ENCODE peak calls at places on chromosomes 6 and 20, in seven cellular contexts. Q is CD8-positive, alpha-beta memory T cell; S is left lung; A is BE2C; G is fibroblast of lung; P is mesendoderm; D is mucosa of descending colon. Z is an unnamed sample.

GRCh38 chr6:153644000-153644399 is 395.0 kb upstream of the OPRM1 start:
- DNase-seq in A (no peak), Q (no peak), P (no peak), G (no peak), S (no peak), D (no peak), Z (no peak)

GRCh38 chr6:42385339-42385738 is 66.4 kb downstream of the TRERF1 start:
- DNase-seq in D (no peak), P (no peak), S (no peak), A (no peak), Q (no peak), G (no peak), Z (no peak)

GRCh38 chr6:151877458-151877857 is 70.0 kb downstream of the ESR1 start:
- DNase-seq in A (no peak), G (no peak), S (no peak), P (no peak), Q (no peak), D (no peak), Z (no peak)

GRCh38 chr6:128979061-128979460 is 96.1 kb downstream of the LAMA2 start:
- DNase-seq in A (no peak), P (no peak), D (no peak), Q (no peak), S (no peak), G (peak; percentile 72), Z (no peak)

GRCh38 chr6:87243812-87244211 is 78.6 kb upstream of the SMIM8 start:
- DNase-seq in A (no peak), G (no peak), D (no peak), P (no peak), S (no peak), Q (no peak), Z (no peak)

GRCh38 chr20:6053776-6054688 is at the start of gene LRRN4:
- DNase-seq in G (no peak), Q (no peak), S (no peak), P (peak; percentile 94), D (no peak), A (no peak), Z (peak; percentile 10)

GRCh38 chr20:18188446-18188845 is 50.8 kb downstream of the KAT14 start:
- DNase-seq in G (peak; percentile 6), A (no peak), P (no peak), D (no peak), S (no peak), Q (no peak), Z (no peak)

GRCh38 chr6:24855389-24856245 is 56.9 kb upstream of the ARMH2 start:
- DNase-seq in A (peak; percentile 61), S (no peak), G (peak; percentile 81), P (peak; percentile 71), D (peak; percentile 79), Q (peak; percentile 43), Z (peak; percentile 10)

GRCh38 chr6:152734630-152735029 is 16.0 kb upstream of the VIP start:
- DNase-seq in D (no peak), P (no peak), S (no peak), A (no peak), Q (no peak), G (no peak), Z (no peak)

GRCh38 chr20:63441777-63442493 is 30.5 kb downstream of the KCNQ2 start:
- DNase-seq in A (peak; percentile 90), S (no peak), G (peak; percentile 8), Q (peak; percentile 20), D (peak; percentile 73), P (peak; percentile 76), Z (peak; percentile 77)

GRCh38 chr6:109172096-109172495 is 76.8 kb downstream of the CEP57L1 start:
- DNase-seq in G (no peak), D (no peak), Q (no peak), P (no peak), A (no peak), S (no peak), Z (no peak)

GRCh38 chr6:25311251-25311910 is 32.2 kb downstream of the CARMIL1 start:
- DNase-seq in S (no peak), A (no peak), G (peak; percentile 54), P (peak; percentile 63), Q (no peak), D (no peak), Z (peak; percentile 21)

GRCh38 chr20:56004611-56005388 is 519 bp downstream of the CBLN4 start:
- DNase-seq in P (peak; percentile 1), A (no peak), G (no peak), S (peak; percentile 71), Q (no peak), D (no peak), Z (no peak)

GRCh38 chr6:106608080-106608668 is 21.1 kb downstream of the RTN4IP1 start:
- DNase-seq in A (peak; percentile 43), D (peak; percentile 77), Q (no peak), G (peak; percentile 59), S (no peak), P (peak; percentile 88), Z (no peak)

GRCh38 chr6:54654376-54654775 is 192.2 kb upstream of the FAM83B start:
- DNase-seq in Q (no peak), D (no peak), A (no peak), P (no peak), S (no peak), G (no peak), Z (no peak)

GRCh38 chr6:147693185-147693584 is 184.7 kb downstream of the SAMD5 start:
- DNase-seq in S (no peak), P (no peak), Q (no peak), G (no peak), D (no peak), A (no peak), Z (no peak)

GRCh38 chr20:5535211-5535756 is 214.9 kb upstream of the SHLD1 start:
- DNase-seq in D (no peak), P (no peak), G (peak; percentile 97), S (no peak), Q (no peak), A (no peak), Z (peak; percentile 40)

DNA sequence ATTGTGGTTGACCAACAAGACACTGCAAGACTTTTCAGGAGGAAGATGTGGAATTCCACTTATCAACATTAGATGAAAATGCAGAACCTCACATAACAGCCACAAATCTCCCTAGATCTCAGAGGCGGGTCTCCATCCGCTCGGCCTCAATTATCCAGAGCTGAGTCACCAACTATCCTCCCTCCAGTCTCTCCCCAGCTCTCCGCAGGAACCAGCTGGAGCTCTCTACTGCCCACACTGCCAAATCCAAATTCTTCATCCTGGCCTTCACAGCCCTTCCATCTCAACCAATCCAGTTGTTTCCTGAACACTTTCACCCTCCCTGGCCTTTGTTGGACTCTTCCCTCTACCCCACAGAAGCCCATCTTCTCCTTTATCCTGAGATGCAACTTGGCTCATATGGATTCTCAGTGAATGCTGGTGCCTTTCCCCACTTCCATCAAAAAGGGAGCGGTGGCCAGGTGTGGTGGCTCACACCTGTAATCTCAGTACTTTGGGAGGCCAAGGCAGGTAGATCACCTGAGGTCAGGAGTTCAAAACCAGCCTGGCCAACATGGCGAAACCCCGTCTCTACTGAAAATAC is 3.5 kb upstream of the TGIF2 start:
- DNase-seq in D (no peak), G (no peak), S (no peak), Q (no peak), A (peak; percentile 45), P (peak; percentile 78), Z (peak; percentile 79)
- H3K4me3 ChIP-seq in D (no peak overlapping the region), G (no peak overlapping the region), S (no peak overlapping the region), Q (no peak overlapping the region), A (no peak overlapping the region), P (no peak overlapping the region), Z (no peak overlapping the region)

GRCh38 chr20:2865630-2866029 is 7.7 kb upstream of the PTPRA start:
- DNase-seq in D (no peak), G (no peak), A (no peak), P (peak; percentile 29), S (no peak), Q (peak; percentile 17), Z (no peak)
- H3K36me3 ChIP-seq in D (no peaks in the 10 kb centered on the region), G (peaks cover 17% of the 10 kb centered on the region), A (no peaks in the 10 kb centered on the region), P (no peaks in the 10 kb centered on the region), S (no peaks in the 10 kb centered on the region), Q (peaks cover 6% of the 10 kb centered on the region), Z (no peaks in the 10 kb centered on the region)

GRCh38 chr20:40939667-40940066 is 89.0 kb upstream of the TOP1 start:
- DNase-seq in P (no peak), S (no peak), D (no peak), G (no peak), Q (no peak), A (no peak), Z (no peak)

GRCh38 chr20:40943591-40943990 is 85.0 kb upstream of the TOP1 start:
- DNase-seq in S (no peak), P (peak; percentile 61), G (no peak), Q (no peak), A (no peak), D (no peak), Z (no peak)

GRCh38 chr20:40942015-40942414 is 86.6 kb upstream of the TOP1 start:
- DNase-seq in A (no peak), S (no peak), P (no peak), D (no peak), G (no peak), Q (no peak), Z (no peak)

GRCh38 chr20:40942775-40943174 is 85.8 kb upstream of the TOP1 start:
- DNase-seq in S (no peak), A (no peak), Q (no peak), G (no peak), P (no peak), D (no peak), Z (no peak)

GRCh38 chr20:40941023-40941655 is 87.5 kb upstream of the TOP1 start:
- DNase-seq in A (no peak), G (no peak), P (no peak), Q (no peak), D (no peak), S (no peak), Z (no peak)
- H3K4me3 ChIP-seq in A (no peak overlapping the region), G (no peak overlapping the region), P (no peak overlapping the region), Q (no peak overlapping the region), D (no peak overlapping the region), S (no peak overlapping the region), Z (no peak overlapping the region)

GRCh38 chr20:31542963-31543362 is 28.7 kb downstream of the HM13 start:
- DNase-seq in D (no peak), Q (no peak), G (no peak), A (no peak), S (no peak), P (no peak), Z (no peak)
- H3K36me3 ChIP-seq in D (no peaks in the 10 kb centered on the region), Q (peaks cover 29% of the 10 kb centered on the region), G (peaks cover 19% of the 10 kb centered on the region), A (peaks cover 68% of the 10 kb centered on the region), S (no peaks in the 10 kb centered on the region), P (peaks cover 10% of the 10 kb centered on the region), Z (peaks cover 72% of the 10 kb centered on the region)

DNA sequence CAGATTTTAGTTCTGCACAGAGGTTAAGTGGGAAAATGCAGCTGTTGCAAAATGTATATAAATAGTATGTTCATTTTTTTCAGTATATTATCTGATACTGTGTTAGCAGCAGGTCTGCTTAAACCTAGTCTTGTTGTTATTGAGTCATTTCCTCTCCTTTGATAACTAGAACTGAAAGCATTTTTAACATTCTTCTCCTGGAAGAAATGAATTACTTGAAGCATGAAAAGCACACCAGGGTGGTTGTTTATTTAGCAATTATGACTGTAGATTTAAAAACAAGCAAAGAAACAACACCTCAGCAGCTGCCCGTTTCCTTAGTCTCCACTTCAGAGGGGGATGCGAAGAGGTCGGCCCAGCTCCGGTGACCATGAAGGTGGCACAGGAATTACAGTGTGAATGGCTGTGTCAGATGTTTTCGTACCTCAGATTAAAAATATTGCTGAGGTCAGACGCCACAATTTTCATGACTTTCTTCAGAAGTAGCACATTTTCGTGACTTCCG is 53.5 kb downstream of the GOPC start:
- DNase-seq in Q (peak; percentile 12), P (peak; percentile 30), A (no peak), G (peak; percentile 34), S (no peak), D (no peak), Z (peak; percentile 18)
- H3K4me3 ChIP-seq in Q (peak overlapping the region; percentile 65), P (no peak overlapping the region), A (no peak overlapping the region), G (no peak overlapping the region), S (no peak overlapping the region), D (no peak overlapping the region), Z (no peak overlapping the region)

GRCh38 chr20:58421497-58421850 is 32.4 kb downstream of the VAPB start:
- DNase-seq in D (no peak), S (no peak), A (no peak), P (no peak), G (no peak), Q (no peak), Z (no peak)
- H3K36me3 ChIP-seq in D (no peaks in the 10 kb centered on the region), S (no peaks in the 10 kb centered on the region), A (peaks cover 40% of the 10 kb centered on the region), P (no peaks in the 10 kb centered on the region), G (peaks cover 7% of the 10 kb centered on the region), Q (peaks cover 15% of the 10 kb centered on the region), Z (peaks cover 68% of the 10 kb centered on the region)

Z was measured in MG63.